ENCODE peak calls at places on chromosomes 1 and 21, in five cellular contexts. F is astrocyte of the cerebellum, O is bronchial epithelial cell, I is endothelial cell, G is foreskin keratinocyte. L is an unnamed sample.

GRCh38 chr21:45309069-45309521 is 21.4 kb upstream of the POFUT2 start:
- DNase-seq in O (no peak), F (no peak), I (peak), G (no peak), L (peak)

GRCh38 chr1:174366946-174367345 is 80.8 kb upstream of the GPR52 start:
- DNase-seq in I (no peak), O (no peak), G (no peak), F (no peak), L (no peak)

GRCh38 chr1:185984113-185984836 is 250.1 kb downstream of the HMCN1 start:
- DNase-seq in F (no peak), G (no peak), O (no peak), I (no peak), L (no peak)

GRCh38 chr1:79811173-79811572 is 804.6 kb upstream of the ADGRL4 start:
- DNase-seq in O (peak), I (no peak), F (peak), G (peak), L (no peak)

GRCh38 chr1:81563632-81564031 is 237.1 kb upstream of the ADGRL2 start:
- DNase-seq in O (peak), I (no peak), G (no peak), F (no peak), L (no peak)

GRCh38 chr1:108653431-108654105 is 7.3 kb downstream of the HENMT1 start:
- DNase-seq in F (no peak), I (no peak), O (no peak), G (no peak), L (no peak)

GRCh38 chr1:26161408-26162219 is 2.7 kb downstream of the FAM110D start:
- DNase-seq in O (no peak), F (no peak), G (no peak), I (peak), L (peak)

GRCh38 chr1:173444757-173445156 is 32.4 kb upstream of the PRDX6 start:
- DNase-seq in G (no peak), O (no peak), F (no peak), I (no peak), L (no peak)

GRCh38 chr1:197915797-197916686 is 1.1 kb upstream of the LHX9 start:
- DNase-seq in I (peak), F (no peak), G (no peak), O (peak), L (peak)

GRCh38 chr1:12472798-12473551 is 145.0 kb downstream of the DHRS3 start:
- DNase-seq in O (peak), F (no peak), G (no peak), I (no peak), L (no peak)

GRCh38 chr1:230797376-230798186 is 50.4 kb downstream of the CAPN9 start:
- DNase-seq in I (peak), O (peak), F (peak), G (peak), L (peak)

GRCh38 chr21:42880352-42880751 is 1.0 kb upstream of the WDR4 start:
- DNase-seq in I (no peak), G (no peak), F (no peak), O (no peak), L (no peak)

GRCh38 chr1:193229136-193229535 is 42.7 kb upstream of the B3GALT2 start:
- DNase-seq in I (no peak), F (no peak), O (peak), G (peak), L (no peak)

GRCh38 chr1:157960773-157961172 is 32.7 kb upstream of the KIRREL1 start:
- DNase-seq in O (no peak), F (no peak), G (no peak), I (no peak), L (no peak)

GRCh38 chr1:163897401-163898169 is 575.8 kb downstream of the NUF2 start:
- DNase-seq in O (no peak), G (no peak), F (no peak), I (no peak), L (no peak)

GRCh38 chr1:33275706-33276572 is 19.6 kb downstream of the ZNF362 start:
- DNase-seq in F (no peak), O (no peak), I (no peak), G (no peak), L (no peak)

GRCh38 chr21:34781508-34781907 is 112.7 kb downstream of the CLIC6 start:
- DNase-seq in G (no peak), I (no peak), O (no peak), F (no peak), L (no peak)

GRCh38 chr1:213104604-213105003 is 53.6 kb downstream of the RPS6KC1 start:
- DNase-seq in F (no peak), O (no peak), I (no peak), G (no peak), L (no peak)

GRCh38 chr1:224497714-224498573 is 63.3 kb upstream of the WDR26 start:
- DNase-seq in F (peak), G (peak), O (peak), I (no peak), L (peak)

GRCh38 chr1:86871001-86871400 is 42.9 kb downstream of the SELENOF start:
- DNase-seq in G (no peak), O (no peak), I (no peak), F (no peak), L (no peak)

GRCh38 chr1:21604208-21604957 is 64.8 kb downstream of the RAP1GAP start:
- DNase-seq in F (no peak), G (no peak), O (no peak), I (no peak), L (no peak)

GRCh38 chr1:45954401-45954847 is 151.0 kb downstream of the MAST2 start:
- DNase-seq in G (no peak), O (peak), I (no peak), F (peak), L (peak)

GRCh38 chr1:225482489-225482950 is 54.7 kb upstream of the LBR start:
- DNase-seq in F (peak), O (no peak), G (no peak), I (no peak), L (no peak)

GRCh38 chr1:17667641-17668040 is 87.5 kb upstream of the ACTL8 start:
- DNase-seq in I (no peak), F (no peak), O (no peak), G (no peak), L (no peak)

GRCh38 chr1:21232044-21232443 is 55.3 kb upstream of the EIF4G3 start:
- DNase-seq in F (no peak), O (peak), I (peak), G (no peak), L (peak)

GRCh38 chr1:182869241-182869666 is 30.1 kb downstream of the DHX9 start:
- DNase-seq in I (peak), O (peak), G (no peak), F (no peak), L (no peak)

GRCh38 chr1:112955678-112956502 is at the start of gene SLC16A1:
- DNase-seq in G (peak), F (peak), O (peak), I (peak), L (peak)

GRCh38 chr1:211762206-211762605 is 68.4 kb downstream of the LPGAT1 start:
- DNase-seq in I (no peak), F (no peak), G (no peak), O (no peak), L (no peak)

GRCh38 chr1:85998105-85998504 is 158.5 kb downstream of the COL24A1 start:
- DNase-seq in O (peak), G (no peak), F (no peak), I (no peak), L (no peak)

GRCh38 chr1:15027515-15027948 is 126.0 kb upstream of the TMEM51 start:
- DNase-seq in G (no peak), O (peak), F (peak), I (peak), L (peak)

DNA sequence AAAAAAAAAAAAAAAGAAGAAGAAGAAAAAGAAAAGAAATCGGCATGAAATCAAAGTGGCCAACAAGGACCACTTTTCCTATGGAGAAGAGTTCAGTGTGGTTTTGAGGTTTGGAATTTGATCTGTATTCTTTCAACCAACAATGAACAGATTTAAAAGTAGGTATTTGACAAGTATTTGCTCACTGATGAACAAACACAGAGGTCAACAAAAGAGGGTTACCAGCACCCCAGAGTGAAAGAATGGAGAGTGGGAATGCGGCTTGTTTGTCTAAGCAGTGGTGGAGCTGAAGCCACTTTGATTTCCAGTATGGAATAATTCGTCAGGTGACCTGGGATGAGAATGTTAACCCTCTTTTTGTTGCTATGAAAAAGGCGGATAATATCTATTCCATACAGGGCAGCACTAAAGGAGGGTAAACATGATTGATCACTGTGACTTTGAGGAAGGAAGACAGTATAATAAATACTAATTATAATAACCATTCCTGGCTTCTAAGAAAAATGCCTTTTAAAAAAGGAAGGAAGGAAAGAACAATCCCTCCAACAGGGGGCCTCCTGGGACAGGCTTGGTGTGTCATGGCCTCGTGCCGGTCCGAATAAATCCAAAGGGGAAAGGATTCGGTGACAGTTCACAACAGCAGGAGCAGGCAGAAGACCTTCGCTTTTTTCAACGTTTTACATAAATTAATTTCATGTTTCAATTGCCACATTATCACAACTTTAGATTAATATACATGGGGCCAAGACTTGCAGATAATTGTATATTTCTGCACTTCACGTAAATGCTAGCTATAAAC is 37.2 kb upstream of the SIM2 start:
- DNase-seq in F (peak), O (peak), I (peak), G (no peak), L (peak)
- TF ChIP-seq CTCF in F (peak), O (peak), I (no peak), G (peak), L (peak)

GRCh38 chr1:109775408-109775807 is 11.7 kb upstream of the EPS8L3 start:
- DNase-seq in I (no peak), F (no peak), O (no peak), G (no peak), L (no peak)

GRCh38 chr1:109776911-109777310 is 13.2 kb upstream of the EPS8L3 start:
- DNase-seq in F (peak), I (peak), O (peak), G (no peak), L (peak)

GRCh38 chr1:109777980-109778625 is 14.4 kb upstream of the EPS8L3 start:
- DNase-seq in F (no peak), O (no peak), G (no peak), I (no peak), L (no peak)

GRCh38 chr1:109777436-109777835 is 13.7 kb upstream of the EPS8L3 start:
- DNase-seq in F (no peak), G (no peak), O (no peak), I (no peak), L (no peak)

DNA sequence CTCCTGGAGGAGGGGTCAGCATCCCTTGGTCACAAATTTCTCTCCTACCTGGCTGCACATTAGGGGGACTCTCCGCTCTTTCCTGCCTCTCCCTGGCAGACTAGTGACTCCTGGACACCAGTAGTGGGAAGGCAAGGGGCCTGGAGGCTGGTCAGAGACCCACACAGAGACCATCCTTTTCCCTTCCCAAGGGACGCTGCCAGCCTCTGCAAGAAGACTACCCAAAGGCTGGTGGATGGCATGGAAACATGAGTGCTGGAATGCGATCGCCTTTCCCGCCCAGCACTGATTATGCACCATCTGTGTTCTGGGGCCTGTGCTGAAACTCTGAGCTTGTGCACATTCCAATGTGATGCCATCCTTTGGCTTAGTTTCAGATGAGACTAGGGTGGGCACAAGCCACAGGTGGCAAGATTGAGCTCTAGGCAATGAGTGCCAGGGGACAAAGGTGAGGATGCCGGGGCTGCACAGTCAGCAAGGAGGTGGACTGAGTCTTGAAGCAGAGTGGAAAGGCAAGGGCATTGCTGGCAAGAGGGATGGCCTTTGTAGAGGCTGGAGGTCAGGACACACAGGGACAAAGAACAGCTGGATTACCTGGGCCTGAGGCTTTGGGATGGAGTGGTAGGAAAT is 12.6 kb upstream of the EPS8L3 start:
- DNase-seq in I (no peak), F (no peak), O (no peak), G (no peak), L (no peak)
- TF ChIP-seq CTCF in I (no peak), F (no peak), O (no peak), G (no peak), L (no peak)

GRCh38 chr1:40187399-40187798 is 26.2 kb downstream of the RLF start:
- DNase-seq in I (no peak), F (no peak), G (no peak), O (no peak), L (no peak)

GRCh38 chr1:40185951-40186864 is 25.0 kb downstream of the RLF start:
- DNase-seq in O (peak), G (peak), I (no peak), F (peak), L (no peak)

GRCh38 chr1:40184193-40184592 is 23.0 kb downstream of the RLF start:
- DNase-seq in O (no peak), I (no peak), F (no peak), G (no peak), L (no peak)

GRCh38 chr1:40179496-40180089 is 18.4 kb downstream of the RLF start:
- DNase-seq in F (no peak), O (no peak), I (no peak), G (no peak), L (no peak)

GRCh38 chr1:40182956-40183710 is 21.9 kb downstream of the RLF start:
- DNase-seq in O (peak), G (no peak), I (peak), F (peak), L (peak)
- TF ChIP-seq CTCF in O (peak), G (peak), I (peak), F (peak), L (peak)

GRCh38 chr1:152745289-152745704 is 12.5 kb upstream of the KPRP start:
- DNase-seq in O (peak), G (peak), I (no peak), F (no peak), L (peak)
- TF ChIP-seq CTCF in O (no peak), G (peak), I (no peak), F (no peak), L (no peak)

GRCh38 chr1:2322065-2322571 is 69.2 kb downstream of the MORN1 start:
- DNase-seq in I (no peak), F (peak), G (peak), O (peak), L (peak)
- TF ChIP-seq CTCF in I (no peak), F (peak), G (peak), O (peak), L (no peak)

DNA sequence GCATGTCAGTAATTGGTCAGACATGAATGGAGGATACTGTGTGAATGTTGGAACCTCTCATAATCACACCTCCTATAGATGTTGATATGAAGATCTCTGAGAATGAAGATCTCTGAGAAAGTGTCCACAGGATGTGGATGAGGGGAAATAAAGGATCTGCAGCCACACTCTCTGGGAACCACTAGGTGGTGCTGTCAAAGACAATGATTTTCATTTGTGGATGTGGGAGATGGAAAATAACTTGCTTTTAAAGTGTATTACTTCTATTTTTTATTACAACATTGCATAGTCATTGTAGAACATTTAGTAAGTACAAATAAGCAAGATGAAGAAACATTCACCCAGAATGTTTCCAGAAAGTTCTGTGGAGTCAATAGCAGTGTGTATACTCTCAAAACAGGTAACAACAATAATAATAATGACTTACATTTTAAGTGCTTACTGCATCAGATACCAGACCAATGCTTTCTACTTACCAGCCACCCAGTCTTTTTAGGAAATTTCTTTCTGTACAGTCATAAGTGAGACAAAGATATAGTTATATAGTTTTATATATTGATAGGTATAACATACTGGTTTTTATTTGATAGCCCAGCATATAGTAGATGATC is 128.2 kb downstream of the ATG4C start:
- DNase-seq in F (peak), I (peak), O (peak), G (no peak), L (peak)
- TF ChIP-seq CTCF in F (peak), I (peak), O (peak), G (peak), L (peak)

DNA sequence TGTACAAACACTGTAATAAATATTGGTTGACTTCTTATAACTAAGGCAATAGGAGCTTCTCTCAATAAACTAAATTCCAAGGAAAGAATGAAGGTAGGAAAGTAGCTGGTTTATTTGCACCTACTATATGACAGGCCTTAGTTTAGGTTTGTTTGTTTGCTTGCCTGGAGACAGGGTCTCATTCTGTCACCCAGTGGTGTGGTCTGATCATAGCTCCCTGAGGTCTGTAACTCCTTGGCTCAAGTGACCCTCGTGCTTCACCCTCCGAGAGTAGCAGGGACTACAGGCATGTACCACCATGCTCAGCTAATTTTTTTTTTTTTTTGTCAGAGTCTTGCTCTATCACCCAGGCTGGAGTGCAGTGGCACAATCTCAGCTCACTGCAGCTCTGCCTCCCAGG is 1.9 kb upstream of the EDARADD start:
- DNase-seq in F (no peak), I (no peak), O (no peak), G (no peak), L (no peak)
- TF ChIP-seq CTCF in F (no peak), I (no peak), O (no peak), G (no peak), L (no peak)

DNA sequence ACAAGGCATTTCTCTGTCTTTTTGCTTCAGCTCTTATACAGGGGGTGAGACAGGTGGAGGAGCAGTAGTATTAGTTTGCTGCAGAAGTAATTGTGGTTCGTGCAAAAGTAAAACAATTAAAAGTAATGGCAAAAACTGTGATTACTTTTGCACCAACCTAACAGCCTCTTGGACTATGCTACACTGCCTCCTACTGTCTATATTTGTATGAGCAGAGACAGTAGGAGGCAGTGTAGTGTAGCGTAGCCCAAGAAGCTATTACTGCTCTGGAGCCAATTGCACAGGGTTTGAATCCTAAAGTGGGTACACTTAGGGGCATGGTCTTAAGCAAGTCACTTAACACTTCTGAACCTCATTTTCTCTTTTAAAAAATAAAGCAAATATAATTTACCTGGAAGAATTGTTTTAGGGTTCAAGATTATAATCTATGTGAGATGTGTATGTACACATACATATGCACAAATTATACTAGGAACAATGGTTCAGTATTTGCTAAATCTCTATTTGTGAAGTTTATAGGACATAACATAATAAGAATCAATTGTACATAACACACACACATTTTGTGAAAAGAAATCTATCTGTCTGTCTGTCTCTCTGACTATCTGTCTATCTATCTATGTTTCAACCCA is 103.8 kb downstream of the BRINP3 start:
- DNase-seq in G (no peak), I (peak), F (peak), O (peak), L (peak)
- TF ChIP-seq CTCF in G (peak), I (peak), F (peak), O (peak), L (peak)

GRCh38 chr21:41651830-41652229 is 115.0 kb downstream of the RIPK4 start:
- DNase-seq in O (peak), F (no peak), I (no peak), G (no peak), L (no peak)
- TF ChIP-seq CTCF in O (no peak), F (no peak), I (no peak), G (no peak), L (no peak)

GRCh38 chr21:27219068-27219467 is 252.2 kb upstream of the ADAMTS5 start:
- DNase-seq in G (peak), I (no peak), O (peak), F (peak), L (no peak)

GRCh38 chr21:27212444-27212843 is 245.6 kb upstream of the ADAMTS5 start:
- DNase-seq in I (no peak), G (no peak), O (no peak), F (no peak), L (no peak)

DNA sequence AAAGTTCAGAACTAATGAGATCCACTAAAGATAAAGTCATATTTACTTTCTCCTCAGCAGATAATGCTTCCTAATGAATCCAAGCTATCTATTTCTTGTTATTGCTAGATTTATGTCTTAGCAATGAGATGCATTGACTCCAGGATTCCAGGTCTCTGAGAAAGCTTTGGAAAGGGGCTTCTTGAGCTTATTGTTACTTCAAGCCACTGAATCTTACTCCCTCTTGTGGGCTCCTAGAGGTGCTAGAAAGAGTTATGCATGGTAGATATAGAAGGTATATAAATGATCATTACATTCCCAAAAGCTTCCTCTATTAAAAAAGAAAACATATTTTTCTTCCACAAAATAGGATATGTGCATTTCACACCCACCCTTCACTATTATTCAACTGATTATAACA is 246.4 kb upstream of the ADAMTS5 start:
- DNase-seq in O (peak), G (no peak), F (no peak), I (no peak), L (no peak)
- TF ChIP-seq CTCF in O (no peak), G (peak), F (peak), I (no peak), L (no peak)

L was measured in Calu3.